ENCODE peak calls at places on chromosomes 2 and 18, in seven cellular contexts. A is foreskin fibroblast; N is effector memory CD4-positive, alpha-beta T cell; R is fibroblast of pulmonary artery; K is lung; J is amygdala; O is mammary epithelial cell. T is an unnamed sample.

GRCh38 chr2:33785201-33786106 is 186.4 kb upstream of the FAM98A start:
- DNase-seq in A (no peak), N (no peak), R (no peak), K (no peak), J (no peak), O (no peak), T (no peak)

GRCh38 chr2:181363164-181363563 is 94.0 kb upstream of the ITGA4 start:
- DNase-seq in A (no peak), N (no peak), R (no peak), K (no peak), J (no peak), O (no peak), T (no peak)

GRCh38 chr2:238926761-238927611 is 79.1 kb downstream of the TWIST2 start:
- DNase-seq in A (no peak), N (no peak), R (no peak), K (no peak), J (no peak), O (no peak), T (no peak)

GRCh38 chr2:3516831-3517230 is 2.5 kb downstream of the ADI1 start:
- DNase-seq in A (no peak), N (no peak), R (no peak), K (no peak), J (no peak), O (no peak), T (no peak)

GRCh38 chr18:37393221-37393828 is 172.3 kb downstream of the CELF4 start:
- DNase-seq in A (no peak), N (no peak), R (no peak), K (no peak), J (no peak), O (no peak), T (peak)

GRCh38 chr18:63540131-63540530 is 2.0 kb upstream of the SERPINB12 start:
- DNase-seq in A (peak), N (no peak), R (peak), K (no peak), J (no peak), O (no peak), T (no peak)

GRCh38 chr2:8526403-8526696 is 155.5 kb upstream of the ID2 start:
- DNase-seq in A (no peak), N (no peak), R (no peak), K (no peak), J (no peak), O (no peak), T (no peak)

GRCh38 chr2:7930800-7931635 is 750.8 kb upstream of the ID2 start:
- DNase-seq in A (no peak), N (no peak), R (peak), K (no peak), J (no peak), O (no peak), T (peak)

GRCh38 chr2:163259489-163259888 is 420.9 kb upstream of the KCNH7 start:
- DNase-seq in A (no peak), N (no peak), R (peak), K (no peak), J (no peak), O (no peak), T (no peak)

GRCh38 chr2:233025706-233026105 is 6.8 kb upstream of the NEU2 start:
- DNase-seq in A (no peak), N (no peak), R (no peak), K (no peak), J (no peak), O (no peak), T (no peak)

GRCh38 chr2:106944220-106944619 is 58.3 kb upstream of the ST6GAL2 start:
- DNase-seq in A (peak), N (no peak), R (peak), K (no peak), J (no peak), O (no peak), T (no peak)

GRCh38 chr2:126761256-126761980 is 105.5 kb downstream of the GYPC start:
- DNase-seq in A (no peak), N (no peak), R (no peak), K (no peak), J (no peak), O (no peak), T (no peak)

GRCh38 chr18:5890606-5891360 is 4.5 kb downstream of the TMEM200C start:
- DNase-seq in A (peak), N (no peak), R (peak), K (no peak), J (no peak), O (no peak), T (peak)

GRCh38 chr2:215695876-215696275 is 260.0 kb upstream of the FN1 start:
- DNase-seq in A (peak), N (no peak), R (no peak), K (no peak), J (no peak), O (no peak), T (no peak)

GRCh38 chr2:121532347-121532766 is 1.7 kb downstream of the RNU4ATAC start:
- DNase-seq in A (peak), N (no peak), R (peak), K (no peak), J (no peak), O (no peak), T (no peak)

GRCh38 chr2:10274376-10274775 is 28.3 kb upstream of the HPCAL1 start:
- DNase-seq in A (no peak), N (no peak), R (no peak), K (no peak), J (no peak), O (no peak), T (no peak)

GRCh38 chr18:59646946-59647307 is 50.3 kb downstream of the CCBE1 start:
- DNase-seq in A (no peak), N (no peak), R (no peak), K (no peak), J (no peak), O (no peak), T (no peak)

GRCh38 chr2:26380281-26380680 is 21.4 kb upstream of the DRC1 start:
- DNase-seq in A (no peak), N (no peak), R (no peak), K (no peak), J (no peak), O (no peak), T (no peak)

GRCh38 chr2:60819155-60819862 is 62.1 kb upstream of the REL start:
- DNase-seq in A (no peak), N (peak), R (no peak), K (no peak), J (no peak), O (no peak), T (no peak)

GRCh38 chr18:8468911-8469310 is 140.3 kb upstream of the RAB12 start:
- DNase-seq in A (peak), N (no peak), R (peak), K (no peak), J (no peak), O (no peak), T (no peak)

GRCh38 chr2:238790126-238790820 is 57.6 kb upstream of the TWIST2 start:
- DNase-seq in A (peak), N (no peak), R (no peak), K (no peak), J (no peak), O (no peak), T (no peak)

GRCh38 chr2:200156140-200156858 is 150.2 kb upstream of the SPATS2L start:
- DNase-seq in A (peak), N (no peak), R (peak), K (no peak), J (no peak), O (peak), T (no peak)